ENCODE peak calls at places on chromosomes 1 and 21, in five cellular contexts. K is mammary epithelial cell, N is K562, A is PC-3, Y is PC-9. O is an unnamed sample.

GRCh38 chr1:173405758-173406344 is 71.3 kb upstream of the PRDX6 start:
- DNase-seq in A (peak; percentile 100), Y (peak; percentile 51), N (no peak), K (peak; percentile 86), O (peak; percentile 72)

GRCh38 chr1:103371234-103371633 is 154.3 kb upstream of the RNPC3 start:
- DNase-seq in A (no peak), K (no peak), Y (no peak), N (no peak), O (peak; percentile 84)

GRCh38 chr1:178632619-178633018 is 92.4 kb upstream of the RALGPS2 start:
- DNase-seq in K (peak; percentile 35), Y (no peak), A (peak; percentile 62), N (no peak), O (peak; percentile 96)

GRCh38 chr1:200206340-200206739 is 178.8 kb downstream of the NR5A2 start:
- DNase-seq in N (no peak), Y (no peak), K (peak; percentile 70), A (peak; percentile 97), O (peak; percentile 79)

GRCh38 chr1:110203021-110203661 is 7.0 kb upstream of the KCNC4 start:
- DNase-seq in A (peak; percentile 94), Y (peak; percentile 55), N (peak; percentile 64), K (peak; percentile 48), O (peak; percentile 30)

GRCh38 chr1:203086992-203087763 is 1.4 kb upstream of the MYOG start:
- DNase-seq in Y (no peak), K (no peak), N (no peak), A (no peak), O (no peak)

GRCh38 chr1:85577421-85578320 is 2.9 kb upstream of the CCN1 start:
- DNase-seq in K (peak; percentile 17), A (no peak), Y (no peak), N (no peak), O (no peak)

GRCh38 chr1:41233708-41234107 is 8.4 kb downstream of the SCMH1 start:
- DNase-seq in K (no peak), N (no peak), A (no peak), Y (no peak), O (no peak)

GRCh38 chr1:52751589-52752306 is 25.5 kb downstream of the ZYG11B start:
- DNase-seq in A (no peak), K (no peak), N (peak; percentile 27), Y (no peak), O (peak; percentile 44)

GRCh38 chr1:90046635-90047034 is 51.7 kb downstream of the ZNF326 start:
- DNase-seq in Y (no peak), A (no peak), K (no peak), N (no peak), O (no peak)

GRCh38 chr1:41238311-41239094 is 3.6 kb downstream of the SCMH1 start:
- DNase-seq in K (peak; percentile 39), A (peak; percentile 73), Y (peak; percentile 22), N (peak; percentile 65), O (peak; percentile 69)

GRCh38 chr1:25796807-25797458 is 3.1 kb upstream of the SELENON start:
- DNase-seq in N (peak; percentile 78), A (peak; percentile 84), K (peak; percentile 59), Y (peak; percentile 75), O (peak; percentile 46)

GRCh38 chr1:88802404-88802803 is 89.0 kb downstream of the GTF2B start:
- DNase-seq in K (no peak), Y (no peak), A (no peak), N (no peak), O (peak; percentile 13)

GRCh38 chr1:246141306-246141705 is 365.8 kb downstream of the SMYD3 start:
- DNase-seq in A (no peak), Y (no peak), N (no peak), K (no peak), O (no peak)

GRCh38 chr21:34935452-34935851 is 113.7 kb downstream of the RUNX1 start:
- DNase-seq in N (no peak), K (peak; percentile 77), Y (no peak), A (no peak), O (no peak)

GRCh38 chr1:203636306-203636705 is 9.7 kb downstream of the ATP2B4 start:
- DNase-seq in N (no peak), A (peak; percentile 78), K (peak; percentile 95), Y (no peak), O (peak; percentile 83)

GRCh38 chr21:37416914-37417313 is 50.3 kb downstream of the DYRK1A start:
- DNase-seq in N (no peak), Y (no peak), K (no peak), A (no peak), O (no peak)

GRCh38 chr1:154705544-154705943 is 97.6 kb upstream of the ADAR start:
- DNase-seq in A (no peak), Y (no peak), K (no peak), N (no peak), O (no peak)

GRCh38 chr1:63797056-63797726 is 23.4 kb downstream of the ROR1 start:
- DNase-seq in N (no peak), K (no peak), A (peak; percentile 32), Y (no peak), O (peak; percentile 41)

GRCh38 chr1:29354511-29355098 is 118.3 kb downstream of the PTPRU start:
- DNase-seq in K (peak; percentile 20), A (no peak), Y (no peak), N (peak; percentile 26), O (no peak)

GRCh38 chr1:15007842-15008241 is 145.7 kb upstream of the TMEM51 start:
- DNase-seq in A (no peak), Y (no peak), N (no peak), K (no peak), O (no peak)

GRCh38 chr1:61436016-61436415 is 288.9 kb downstream of the TM2D1 start:
- DNase-seq in N (no peak), Y (no peak), A (peak; percentile 16), K (no peak), O (no peak)

GRCh38 chr1:234617986-234618725 is 8.2 kb upstream of the IRF2BP2 start:
- DNase-seq in A (no peak), K (peak; percentile 75), Y (no peak), N (no peak), O (peak; percentile 91)

GRCh38 chr1:53091841-53092645 is 30.0 kb downstream of the PODN start:
- DNase-seq in K (no peak), A (peak; percentile 33), N (no peak), Y (peak; percentile 36), O (peak; percentile 47)

GRCh38 chr1:1360511-1361169 is 2.3 kb upstream of the MXRA8 start:
- DNase-seq in N (no peak), K (peak; percentile 77), A (peak; percentile 97), Y (peak; percentile 91), O (peak; percentile 95)

GRCh38 chr1:56666112-56666608 is 21.0 kb downstream of the PRKAA2 start:
- DNase-seq in K (no peak), Y (no peak), A (no peak), N (no peak), O (no peak)

GRCh38 chr1:211332839-211333238 is 6.2 kb downstream of the TRAF5 start:
- DNase-seq in A (no peak), K (no peak), Y (no peak), N (no peak), O (no peak)

GRCh38 chr1:152539901-152540300 is 25.6 kb downstream of the CRCT1 start:
- DNase-seq in N (no peak), Y (no peak), K (no peak), A (no peak), O (no peak)

GRCh38 chr1:53689736-53690401 is 49.1 kb downstream of the GLIS1 start:
- DNase-seq in K (no peak), N (no peak), A (no peak), Y (no peak), O (no peak)

GRCh38 chr1:27380766-27381733 is 2.1 kb downstream of the CD164L2 start:
- DNase-seq in Y (no peak), A (peak; percentile 26), K (no peak), N (no peak), O (no peak)

GRCh38 chr1:21666572-21667320 is 2.4 kb downstream of the RAP1GAP start:
- DNase-seq in N (no peak), K (no peak), A (no peak), Y (no peak), O (no peak)

GRCh38 chr1:185693654-185694053 is 40.5 kb upstream of the HMCN1 start:
- DNase-seq in Y (no peak), N (no peak), K (no peak), A (no peak), O (no peak)
- H2AFZ ChIP-seq in Y (no peak overlapping the region), N (peak overlapping the region; percentile 79), K (no peak overlapping the region), A (no peak overlapping the region), O (peak overlapping the region; percentile 32)

GRCh38 chr1:83857108-83857507 is 141.8 kb downstream of the TTLL7 start:
- DNase-seq in K (no peak), Y (no peak), A (no peak), N (no peak), O (peak; percentile 11)
- TF ChIP-seq CTCF in K (peak; percentile 22), Y (peak; percentile 47), A (peak; percentile 49), N (no peak), O (no peak)

DNA sequence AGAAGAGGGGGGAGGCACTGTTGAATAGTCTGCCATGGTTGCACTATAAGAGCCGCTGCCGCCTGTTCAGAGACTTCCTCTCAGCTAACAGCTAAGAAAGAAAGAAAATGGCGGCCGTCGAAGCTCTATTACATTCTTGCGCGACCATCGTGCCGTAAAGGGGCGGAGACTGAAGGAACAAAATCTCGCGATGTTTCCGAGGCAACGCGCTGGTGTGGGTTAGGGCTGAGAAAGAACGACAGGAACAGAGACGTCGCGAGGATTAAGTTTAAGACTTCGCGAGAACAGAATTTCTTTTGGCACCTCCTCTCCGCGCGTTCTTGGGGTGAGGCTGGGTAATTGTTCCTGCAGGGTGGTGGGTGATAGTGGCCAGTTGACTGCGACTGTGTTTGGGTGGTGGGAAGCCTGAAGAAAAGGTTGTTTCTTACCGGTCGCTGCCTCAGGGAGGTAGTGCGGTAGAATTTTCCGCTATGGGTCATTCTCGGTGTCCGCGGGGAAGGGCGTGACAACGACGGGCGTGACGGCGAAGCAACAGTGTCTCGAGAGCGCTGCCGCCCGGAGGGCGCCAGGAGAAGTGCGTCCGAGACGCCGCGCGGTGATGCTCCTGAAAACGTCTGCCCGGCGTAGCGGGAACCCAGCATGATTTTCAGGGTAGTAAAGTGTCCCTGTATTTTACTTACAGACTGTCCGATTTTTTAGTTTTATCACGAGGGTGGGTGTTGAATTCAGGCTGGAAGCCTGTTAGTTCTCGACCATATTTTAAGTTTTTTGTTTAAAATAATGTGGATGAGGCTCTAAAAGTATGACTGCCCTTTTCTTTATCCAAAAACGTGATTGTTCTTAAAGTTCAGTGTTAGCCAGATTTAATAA is at the start of gene FUBP1:
- DNase-seq in N (peak; percentile 80), K (peak; percentile 98), Y (peak; percentile 93), A (peak; percentile 99), O (peak; percentile 96)
- H2AFZ ChIP-seq in N (peak within 1 kb of the TSS; percentile 96), K (peak within 1 kb of the TSS; percentile 85), Y (peak within 1 kb of the TSS; percentile 83), A (peak within 1 kb of the TSS; percentile 93), O (peak within 1 kb of the TSS; percentile 84)

GRCh38 chr1:8598060-8598724 is 219.2 kb downstream of the RERE start:
- DNase-seq in K (no peak), A (no peak), N (no peak), Y (no peak), O (peak; percentile 31)
- TF ChIP-seq CTCF in K (no peak), A (peak; percentile 8), N (no peak), Y (no peak), O (peak; percentile 22)

GRCh38 chr1:226125831-226126230 is 60.7 kb downstream of the ACBD3 start:
- DNase-seq in A (no peak), Y (no peak), K (no peak), N (no peak), O (no peak)
- H2AFZ ChIP-seq in A (peak overlapping the region; percentile 88), Y (no peak overlapping the region), K (no peak overlapping the region), N (no peak overlapping the region), O (no peak overlapping the region)